ENCODE peak calls at places on chromosomes 3 and 15, in seven cellular contexts. I is HuH-7, W is RKO, B is psoas muscle, U is bronchial epithelial cell, T is HTR-8/SVneo, V is NCI-H774. J is an unnamed sample.

GRCh38 chr15:67067930-67068542 is 2.6 kb downstream of the SMAD3 start:
- DNase-seq in U (no peak), B (no peak), W (no peak), V (no peak), I (no peak), T (no peak), J (no peak)

GRCh38 chr3:197216169-197216860 is 82.1 kb downstream of the DLG1 start:
- DNase-seq in I (no peak), B (no peak), V (no peak), U (peak), W (no peak), T (peak), J (no peak)

GRCh38 chr15:95684126-95684525 is 646.4 kb upstream of the NR2F2 start:
- DNase-seq in I (no peak), V (no peak), W (no peak), B (no peak), U (no peak), T (no peak), J (no peak)

GRCh38 chr15:28911295-28911979 is 25.7 kb downstream of the APBA2 start:
- DNase-seq in W (no peak), B (no peak), U (no peak), T (no peak), I (no peak), V (no peak), J (peak)

GRCh38 chr15:30903497-30904187 is at the start of gene FAN1:
- DNase-seq in V (no peak), W (peak), B (peak), T (peak), I (peak), U (peak), J (peak)

GRCh38 chr3:187979543-187979942 is 174.4 kb upstream of the LPP start:
- DNase-seq in V (no peak), W (no peak), U (no peak), B (no peak), T (no peak), I (no peak), J (no peak)

GRCh38 chr15:99452728-99453643 is 112.8 kb upstream of the MEF2A start:
- DNase-seq in V (no peak), W (no peak), I (no peak), T (no peak), U (no peak), B (peak), J (peak)

GRCh38 chr3:22296641-22297040 is 545.6 kb upstream of the ZNF385D start:
- DNase-seq in T (no peak), W (no peak), B (no peak), V (no peak), U (no peak), I (no peak), J (no peak)

GRCh38 chr3:163929253-163929652 is 1149.0 kb downstream of the SI start:
- DNase-seq in B (no peak), I (no peak), T (no peak), V (no peak), U (peak), W (no peak), J (no peak)

GRCh38 chr15:93088981-93089854 is at the start of gene RGMA:
- DNase-seq in B (peak), U (no peak), I (no peak), V (no peak), T (no peak), W (no peak), J (no peak)

GRCh38 chr15:100292010-100292409 is 49.8 kb downstream of the ADAMTS17 start:
- DNase-seq in W (no peak), T (no peak), I (no peak), B (no peak), V (no peak), U (no peak), J (peak)

GRCh38 chr3:127700406-127700805 is 27.7 kb downstream of the ABTB1 start:
- DNase-seq in B (no peak), T (no peak), V (no peak), I (no peak), U (no peak), W (no peak), J (peak)

GRCh38 chr3:113659121-113659531 is 37.3 kb downstream of the USF3 start:
- DNase-seq in I (no peak), U (no peak), T (no peak), B (no peak), V (peak), W (no peak), J (no peak)

GRCh38 chr3:66823010-66823399 is 175.1 kb upstream of the KBTBD8 start:
- DNase-seq in T (no peak), B (no peak), I (no peak), W (no peak), U (no peak), V (no peak), J (no peak)

GRCh38 chr3:63832395-63832794 is 13.3 kb downstream of the C3orf49 start:
- DNase-seq in V (no peak), U (no peak), B (no peak), I (no peak), W (no peak), T (no peak), J (no peak)

GRCh38 chr3:56868706-56869105 is 67.0 kb upstream of the ARHGEF3 start:
- DNase-seq in B (no peak), V (no peak), I (no peak), T (no peak), U (no peak), W (no peak), J (no peak)